ENCODE peak calls at places on chromosomes 6 and 20, in ten cellular contexts. G is neural crest cell; B is skeletal muscle cell; P is CD8-positive, alpha-beta memory T cell; Q is COLO829; V is activated T-cell treated with anti-CD3 and anti-CD28 coated beads, Interleukin-2, amount 50 U/mL, for 72 hours; J is activated CD8-positive, alpha-beta memory T cell treated with anti-CD3 and anti-CD28 coated beads, Interleukin-2, amount 50 U/mL, for 4 hours; W is dermis blood vessel endothelial cell; M is NK-92 treated with Interleukin-12 subunit alpha and Interleukin-12 subunit beta, amount 100 ng/mL, for 24 hours; L is HEK293T. H is an unnamed sample.

GRCh38 chr6:44045672-44046015 is 81.6 kb downstream of the MRPL14 start:
- DNase-seq in V (no peak), M (no peak), W (peak), J (no peak), B (no peak), Q (no peak), L (no peak), P (no peak), G (no peak), H (peak)

GRCh38 chr6:27795697-27796494 is 116.3 kb downstream of the OR2B2 start:
- DNase-seq in G (peak), B (peak), P (no peak), L (peak), V (peak), Q (peak), W (peak), J (no peak), M (no peak), H (peak)

GRCh38 chr20:49579874-49580817 is 12.2 kb upstream of the PTGIS start:
- DNase-seq in B (no peak), M (no peak), W (no peak), V (no peak), P (no peak), L (no peak), J (no peak), G (no peak), Q (peak), H (no peak)

GRCh38 chr20:23874747-23875146 is 4.8 kb downstream of the CST5 start:
- DNase-seq in J (no peak), V (no peak), L (no peak), B (no peak), G (no peak), W (no peak), P (no peak), M (no peak), Q (peak), H (no peak)

GRCh38 chr6:26474439-26474881 is 16.7 kb downstream of the BTN2A1 start:
- DNase-seq in B (no peak), G (no peak), P (no peak), J (no peak), L (no peak), M (no peak), W (no peak), Q (no peak), V (no peak), H (no peak)

GRCh38 chr6:168603234-168603633 is 162.2 kb downstream of the SMOC2 start:
- DNase-seq in L (no peak), P (no peak), B (no peak), G (no peak), Q (no peak), V (no peak), J (no peak), M (no peak), W (no peak), H (no peak)

GRCh38 chr6:37650071-37650481 is 47.6 kb downstream of the MDGA1 start:
- DNase-seq in P (no peak), G (no peak), V (no peak), Q (no peak), L (no peak), M (no peak), J (no peak), B (no peak), W (peak), H (no peak)

GRCh38 chr6:159686697-159687096 is 6.3 kb downstream of the SOD2 start:
- DNase-seq in P (no peak), Q (no peak), V (no peak), W (no peak), B (no peak), L (no peak), J (no peak), G (no peak), M (no peak), H (no peak)

GRCh38 chr20:25685276-25686080 is 11.2 kb downstream of the ZNF337 start:
- DNase-seq in G (no peak), M (no peak), Q (no peak), V (no peak), B (no peak), J (no peak), W (no peak), P (no peak), L (no peak), H (no peak)

GRCh38 chr6:43020847-43021246 is 576 bp upstream of the RRP36 start:
- DNase-seq in W (peak), Q (no peak), M (no peak), J (no peak), B (no peak), P (no peak), L (peak), V (no peak), G (no peak), H (no peak)

GRCh38 chr20:25254986-25255680 is 7.2 kb downstream of the PYGB start:
- DNase-seq in G (no peak), B (no peak), L (no peak), V (no peak), Q (no peak), W (no peak), J (no peak), P (no peak), M (no peak), H (peak)

GRCh38 chr6:44534291-44534690 is 146.8 kb downstream of the CDC5L start:
- DNase-seq in Q (no peak), L (no peak), J (no peak), M (no peak), B (no peak), V (no peak), W (no peak), G (no peak), P (no peak), H (no peak)

GRCh38 chr20:13267231-13267630 is 46.2 kb downstream of the ISM1 start:
- DNase-seq in V (no peak), Q (no peak), L (no peak), P (no peak), M (no peak), B (no peak), G (no peak), W (no peak), J (no peak), H (no peak)

GRCh38 chr20:24751551-24751950 is 197.5 kb upstream of the CST7 start:
- DNase-seq in M (no peak), J (no peak), P (no peak), W (no peak), G (no peak), V (no peak), Q (no peak), L (no peak), B (no peak), H (no peak)

GRCh38 chr20:61355096-61355495 is 103.0 kb downstream of the CDH4 start:
- DNase-seq in J (no peak), P (no peak), W (no peak), B (no peak), V (no peak), G (no peak), M (no peak), Q (no peak), L (no peak), H (no peak)

GRCh38 chr20:58829531-58829941 is 21.2 kb downstream of the GNAS-AS1 start:
- DNase-seq in W (no peak), P (no peak), B (no peak), G (no peak), L (no peak), V (no peak), Q (peak), M (no peak), J (no peak), H (peak)

GRCh38 chr20:7993238-7993637 is 26.3 kb downstream of the TMX4 start:
- DNase-seq in M (no peak), J (no peak), W (no peak), L (no peak), Q (no peak), B (no peak), V (no peak), P (no peak), G (no peak), H (no peak)

GRCh38 chr6:133646021-133646682 is 242.8 kb upstream of the TCF21 start:
- DNase-seq in V (no peak), P (no peak), B (no peak), L (no peak), J (no peak), Q (peak), M (no peak), G (no peak), W (no peak), H (no peak)

GRCh38 chr6:42152024-42152423 is 9.6 kb upstream of the C6orf132 start:
- DNase-seq in P (no peak), J (no peak), L (no peak), M (no peak), V (no peak), W (no peak), Q (no peak), B (no peak), G (no peak), H (no peak)

GRCh38 chr20:18057106-18057993 is at the start of gene OVOL2:
- DNase-seq in Q (no peak), L (no peak), V (peak), P (no peak), M (no peak), G (no peak), B (no peak), J (no peak), W (no peak), H (no peak)

GRCh38 chr6:2158596-2159271 is 86.7 kb downstream of the GMDS start:
- DNase-seq in M (no peak), V (no peak), P (no peak), J (no peak), W (peak), G (peak), B (no peak), L (peak), Q (peak), H (no peak)

GRCh38 chr20:50558483-50558925 is 48.3 kb downstream of the PTPN1 start:
- DNase-seq in B (peak), W (peak), L (no peak), P (no peak), J (no peak), V (no peak), M (no peak), Q (no peak), G (no peak), H (no peak)

GRCh38 chr6:149566372-149567193 is at the start of gene GINM1:
- DNase-seq in L (peak), J (peak), Q (peak), G (peak), B (no peak), V (peak), M (peak), P (peak), W (peak), H (peak)

GRCh38 chr6:11202513-11203305 is 29.8 kb downstream of the NEDD9 start:
- DNase-seq in L (peak), J (no peak), Q (peak), B (no peak), V (peak), W (peak), M (peak), G (peak), P (no peak), H (peak)

GRCh38 chr20:25214824-25215223 is 19.3 kb downstream of the ENTPD6 start:
- DNase-seq in M (no peak), B (no peak), G (no peak), J (no peak), P (no peak), L (no peak), W (no peak), V (no peak), Q (no peak), H (no peak)

GRCh38 chr6:153989989-153990388 is 49.1 kb upstream of the OPRM1 start:
- DNase-seq in G (no peak), W (no peak), Q (no peak), L (no peak), M (no peak), J (no peak), P (no peak), V (no peak), B (no peak), H (no peak)

GRCh38 chr6:42124223-42124836 is 18.1 kb downstream of the C6orf132 start:
- DNase-seq in L (no peak), J (no peak), P (no peak), B (no peak), V (no peak), W (no peak), Q (no peak), G (no peak), M (no peak), H (no peak)

GRCh38 chr20:61753987-61754956 is 311.4 kb downstream of the TAF4 start:
- DNase-seq in W (no peak), M (no peak), Q (no peak), P (no peak), L (no peak), B (no peak), J (no peak), G (no peak), V (no peak), H (no peak)

GRCh38 chr6:11072080-11072479 is 21.6 kb upstream of the SMIM13 start:
- DNase-seq in M (no peak), P (no peak), W (no peak), Q (no peak), G (no peak), L (no peak), V (no peak), J (no peak), B (no peak), H (no peak)

GRCh38 chr6:133698272-133698671 is 190.6 kb upstream of the TCF21 start:
- DNase-seq in L (no peak), B (no peak), V (no peak), P (no peak), M (no peak), Q (no peak), J (no peak), W (no peak), G (no peak), H (no peak)

H was measured in globus pallidus.